ENCODE peak calls at places on chromosomes 2 and 18, in six cellular contexts. E is Peyer's patch; U is mucosa of descending colon; V is A549; K is CD8-positive, alpha-beta T cell; T is heart right ventricle. D is an unnamed sample. For H3K9me3 and H3K4me1, the result is how much of the 10 kb centered on the place peaks cover.

GRCh38 chr18:44679912-44680270 is 797 bp upstream of the SETBP1 start:
- DNase-seq in U (peak), V (peak), K (no peak), E (peak), T (peak), D (peak)

GRCh38 chr2:8535821-8536685 is 145.8 kb upstream of the ID2 start:
- DNase-seq in V (no peak), E (no peak), U (no peak), K (no peak), T (no peak), D (no peak)

GRCh38 chr2:54632733-54633692 is 90.4 kb upstream of the EML6 start:
- DNase-seq in T (no peak), U (no peak), E (no peak), K (no peak), V (peak), D (peak)

GRCh38 chr18:74457043-74457742 is at the start of gene DIPK1C:
- DNase-seq in K (no peak), U (no peak), E (no peak), T (peak), V (peak), D (no peak)

GRCh38 chr2:27378096-27378808 is 2.3 kb downstream of the ZNF513 start:
- DNase-seq in U (no peak), T (no peak), V (peak), E (no peak), K (no peak), D (peak)

GRCh38 chr2:197866449-197866848 is 62.1 kb downstream of the PLCL1 start:
- DNase-seq in V (no peak), T (no peak), U (no peak), K (no peak), E (no peak), D (no peak)

GRCh38 chr18:54358495-54358793 is 738 bp downstream of the C18orf54 start:
- DNase-seq in V (no peak), T (no peak), E (no peak), U (no peak), K (no peak), D (no peak)

GRCh38 chr2:146587291-146587713 is 1257.5 kb upstream of the ACVR2A start:
- DNase-seq in K (no peak), U (no peak), T (no peak), E (no peak), V (no peak), D (peak)

GRCh38 chr18:7566587-7567486 is at the start of gene PTPRM:
- DNase-seq in U (peak), K (peak), E (peak), T (peak), V (peak), D (peak)

GRCh38 chr2:221513251-221513650 is 58.9 kb downstream of the EPHA4 start:
- DNase-seq in T (no peak), K (no peak), U (no peak), V (no peak), E (no peak), D (no peak)

GRCh38 chr2:62467100-62467474 is 38.9 kb downstream of the TMEM17 start:
- DNase-seq in K (no peak), T (no peak), V (no peak), E (no peak), U (no peak), D (no peak)

GRCh38 chr2:197254776-197255521 is 55.6 kb downstream of the ANKRD44 start:
- DNase-seq in E (no peak), V (no peak), U (no peak), T (no peak), K (no peak), D (no peak)

GRCh38 chr18:63131106-63131943 is 188.2 kb downstream of the BCL2 start:
- DNase-seq in E (peak), K (peak), V (peak), U (peak), T (no peak), D (no peak)

GRCh38 chr2:207375207-207375875 is 154.4 kb upstream of the CREB1 start:
- DNase-seq in E (no peak), U (no peak), V (no peak), K (no peak), T (no peak), D (no peak)

GRCh38 chr18:57819671-57820460 is 16.8 kb upstream of the ATP8B1 start:
- DNase-seq in U (peak), E (no peak), K (no peak), T (no peak), V (peak), D (peak)

GRCh38 chr2:56009758-56010534 is 86.4 kb upstream of the EFEMP1 start:
- DNase-seq in V (peak), K (no peak), T (no peak), E (no peak), U (no peak), D (no peak)

GRCh38 chr2:191202881-191203397 is 42.3 kb upstream of the MYO1B start:
- DNase-seq in T (peak), K (no peak), U (no peak), V (no peak), E (no peak), D (peak)

GRCh38 chr2:233428008-233428407 is 73.7 kb downstream of the DGKD start:
- DNase-seq in K (no peak), T (no peak), U (no peak), E (peak), V (no peak), D (no peak)

GRCh38 chr2:119476301-119477117 is 44.9 kb downstream of the TMEM37 start:
- DNase-seq in K (peak), E (no peak), V (peak), U (peak), T (peak), D (peak)

GRCh38 chr2:191333911-191334357 is 88.7 kb downstream of the MYO1B start:
- DNase-seq in E (no peak), V (no peak), U (no peak), K (no peak), T (no peak), D (no peak)

GRCh38 chr18:36083729-36084128 is 16.4 kb upstream of the RPRD1A start:
- DNase-seq in U (no peak), E (no peak), V (no peak), T (no peak), K (no peak), D (no peak)

GRCh38 chr2:24559714-24560113 is 68.7 kb downstream of the NCOA1 start:
- DNase-seq in V (no peak), K (no peak), T (no peak), E (no peak), U (no peak), D (no peak)

GRCh38 chr2:110737783-110738182 is 5.4 kb downstream of the ACOXL start:
- DNase-seq in T (no peak), K (no peak), E (no peak), U (no peak), V (no peak), D (no peak)

GRCh38 chr18:79928563-79928960 is 22.9 kb downstream of the SLC66A2 start:
- DNase-seq in E (no peak), K (no peak), U (no peak), T (no peak), V (no peak), D (no peak)

GRCh38 chr2:164967781-164968228 is 12.5 kb upstream of the SLC38A11 start:
- DNase-seq in V (peak), E (no peak), K (no peak), T (no peak), U (peak), D (no peak)

GRCh38 chr2:224134003-224134734 is 95.1 kb upstream of the SERPINE2 start:
- DNase-seq in V (no peak), U (no peak), E (no peak), T (no peak), K (no peak), D (no peak)

GRCh38 chr2:103135679-103136078 is 373.8 kb downstream of the TMEM182 start:
- DNase-seq in V (peak), U (no peak), K (no peak), E (no peak), T (no peak), D (no peak)

GRCh38 chr2:189204322-189204941 is 24.9 kb upstream of the COL5A2 start:
- DNase-seq in T (no peak), V (peak), K (no peak), E (no peak), U (no peak), D (no peak)

GRCh38 chr18:41719808-41720207 is 235.2 kb upstream of the PIK3C3 start:
- DNase-seq in K (no peak), E (no peak), T (no peak), V (no peak), U (no peak), D (no peak)

GRCh38 chr2:50535971-50536759 is 495.8 kb downstream of the NRXN1 start:
- DNase-seq in U (no peak), K (no peak), E (no peak), T (no peak), V (peak), D (no peak)

GRCh38 chr2:214481204-214481603 is 70.3 kb downstream of the VWC2L start:
- DNase-seq in E (no peak), T (no peak), U (no peak), K (no peak), V (no peak), D (no peak)

GRCh38 chr2:7567646-7568045 is 650.4 kb downstream of the RNF144A start:
- DNase-seq in T (no peak), K (peak), V (no peak), U (peak), E (peak), D (no peak)

DNA sequence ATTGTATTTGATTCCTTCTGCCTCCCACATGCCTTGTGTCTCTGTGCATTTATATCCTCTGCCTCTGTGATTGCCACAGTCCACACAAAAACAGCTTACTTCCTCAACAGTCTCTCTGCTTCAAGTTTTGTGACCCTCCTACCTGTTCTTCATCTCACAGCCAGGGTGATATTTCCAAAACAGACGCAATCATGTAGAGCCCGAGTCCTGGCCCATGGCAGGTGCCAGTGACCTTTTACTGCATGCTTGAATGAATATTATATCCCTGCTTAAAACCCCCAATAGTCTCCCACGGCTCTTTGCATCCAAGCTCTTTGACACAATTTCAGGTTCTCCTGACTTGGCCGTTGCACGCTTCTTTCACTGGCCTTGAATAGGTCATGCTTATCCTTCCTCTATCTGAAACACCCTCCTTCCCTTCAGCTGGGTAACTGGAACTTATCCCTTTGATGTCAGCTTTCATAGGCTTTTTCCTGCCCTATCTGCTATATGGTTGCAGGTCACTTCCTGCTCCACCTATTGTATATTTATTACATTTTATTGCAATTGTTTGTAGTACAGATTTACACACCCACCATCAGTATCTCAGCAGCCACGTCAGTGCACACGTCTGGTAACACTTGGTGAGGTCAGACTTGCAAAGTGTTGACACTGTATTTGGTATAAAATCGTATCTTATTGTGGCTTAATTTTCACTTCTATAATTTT is 29.7 kb upstream of the IL1B start:
- DNase-seq in K (no peak), V (no peak), E (no peak), T (no peak), U (peak), D (no peak)
- H3K9me3 ChIP-seq in K (under half), V (under half), E (under half), T (under half), U (under half), D (under half)

GRCh38 chr2:241375300-241375699 is 19.2 kb downstream of the FARP2 start:
- DNase-seq in T (no peak), K (no peak), V (no peak), U (no peak), E (no peak), D (no peak)
- H3K4me1 ChIP-seq in T (under half), K (under half), V (under half), U (under half), E (under half), D (under half)

GRCh38 chr2:237702439-237703397 is 75.3 kb downstream of the LRRFIP1 start:
- DNase-seq in V (no peak), U (no peak), E (peak), T (peak), K (no peak), D (peak)
- H3K4me3 ChIP-seq in V (no peak), U (no peak), E (peak), T (peak), K (peak), D (peak)

GRCh38 chr18:78208052-78208451 is 771.6 kb upstream of the SALL3 start:
- DNase-seq in V (no peak), T (no peak), E (no peak), K (no peak), U (no peak), D (no peak)

GRCh38 chr18:78213365-78213994 is 766.1 kb upstream of the SALL3 start:
- DNase-seq in K (no peak), U (no peak), V (no peak), E (no peak), T (peak), D (no peak)
- H3K9me3 ChIP-seq in K (under half), U (under half), V (under half), E (under half), T (under half), D (under half)

GRCh38 chr2:20755132-20755800 is 67.6 kb downstream of the LDAH start:
- DNase-seq in T (no peak), K (no peak), U (no peak), V (peak), E (no peak), D (no peak)

GRCh38 chr2:20762945-20763683 is 59.8 kb downstream of the LDAH start:
- DNase-seq in T (no peak), V (no peak), K (no peak), U (no peak), E (no peak), D (no peak)

GRCh38 chr2:20758997-20759396 is 63.9 kb downstream of the LDAH start:
- DNase-seq in V (no peak), E (no peak), T (no peak), K (no peak), U (no peak), D (no peak)

GRCh38 chr2:20757405-20758090 is 65.4 kb downstream of the LDAH start:
- DNase-seq in K (no peak), E (no peak), T (no peak), V (no peak), U (no peak), D (no peak)

GRCh38 chr2:20759487-20759886 is 63.4 kb downstream of the LDAH start:
- DNase-seq in U (no peak), E (no peak), T (no peak), K (no peak), V (no peak), D (no peak)
- H3K4me1 ChIP-seq in U (under half), E (under half), T (under half), K (under half), V (under half), D (under half)

D was measured in psoas muscle.